ENCODE peak calls at places on chromosome 16, in five cellular contexts. S is right lobe of liver, J is breast epithelium, V is AG10803, W is IMR-90. Y is an unnamed sample.

GRCh38 chr16:25395528-25395927 is 137.9 kb upstream of the ZKSCAN2 start:
- DNase-seq in J (no peak), V (no peak), W (no peak), S (no peak), Y (no peak)

GRCh38 chr16:79717324-79717848 is 116.8 kb upstream of the MAF start:
- DNase-seq in J (no peak), W (no peak), V (no peak), S (no peak), Y (no peak)

GRCh38 chr16:73064227-73064995 is 16.5 kb upstream of the ZFHX3 start:
- DNase-seq in J (no peak), S (no peak), V (peak; percentile 71), W (peak; percentile 78), Y (no peak)

GRCh38 chr16:27240948-27241531 is 27.5 kb downstream of the NSMCE1 start:
- DNase-seq in V (peak; percentile 83), S (no peak), W (peak; percentile 80), J (no peak), Y (no peak)

GRCh38 chr16:22035094-22035675 is 27.3 kb downstream of the MOSMO start:
- DNase-seq in W (no peak), V (no peak), J (no peak), S (no peak), Y (peak; percentile 68)

GRCh38 chr16:8661703-8662102 is 12.7 kb upstream of the ABAT start:
- DNase-seq in V (no peak), W (no peak), S (no peak), J (no peak), Y (no peak)

GRCh38 chr16:8915722-8916321 is 33.7 kb downstream of the LITAFD start:
- DNase-seq in J (no peak), S (no peak), V (no peak), W (no peak), Y (no peak)

GRCh38 chr16:31471875-31472558 is at the start of gene TGFB1I1:
- DNase-seq in J (no peak), W (peak; percentile 80), V (peak; percentile 84), S (no peak), Y (no peak)

GRCh38 chr16:10951016-10951415 is 6.7 kb downstream of the CLEC16A start:
- DNase-seq in W (peak; percentile 59), S (no peak), J (no peak), V (peak; percentile 59), Y (no peak)

GRCh38 chr16:69927056-69927757 is 23.9 kb upstream of the CLEC18A start:
- DNase-seq in V (peak; percentile 77), J (no peak), S (no peak), W (peak; percentile 60), Y (no peak)

GRCh38 chr16:9091867-9092281 is 430 bp downstream of the HAPSTR1 start:
- DNase-seq in J (peak; percentile 55), W (no peak), V (peak; percentile 35), S (peak; percentile 74), Y (peak; percentile 55)

GRCh38 chr16:51440096-51440495 is 289.0 kb upstream of the SALL1 start:
- DNase-seq in W (no peak), S (no peak), J (no peak), V (peak; percentile 20), Y (no peak)

GRCh38 chr16:74480150-74481029 is 59.1 kb upstream of the CLEC18B start:
- DNase-seq in S (no peak), V (peak; percentile 60), J (peak; percentile 79), W (no peak), Y (no peak)

GRCh38 chr16:31453255-31454204 is 5.8 kb upstream of the ARMC5 start:
- DNase-seq in W (peak; percentile 36), S (no peak), V (peak; percentile 65), J (no peak), Y (no peak)

GRCh38 chr16:17392127-17392856 is 78.5 kb downstream of the XYLT1 start:
- DNase-seq in J (no peak), S (no peak), V (no peak), W (no peak), Y (no peak)

GRCh38 chr16:48001306-48001885 is 154.4 kb downstream of the ABCC12 start:
- DNase-seq in W (no peak), J (no peak), S (no peak), V (no peak), Y (no peak)

GRCh38 chr16:79089735-79090284 is 510.7 kb downstream of the MAF start:
- DNase-seq in S (no peak), V (no peak), W (no peak), J (no peak), Y (peak; percentile 34)

GRCh38 chr16:27373312-27373711 is 28.7 kb upstream of the IL21R start:
- DNase-seq in W (no peak), J (no peak), V (no peak), S (no peak), Y (no peak)

GRCh38 chr16:61871837-61872777 is 164.1 kb downstream of the CDH8 start:
- DNase-seq in J (no peak), S (no peak), W (no peak), V (no peak), Y (peak; percentile 7)

DNA sequence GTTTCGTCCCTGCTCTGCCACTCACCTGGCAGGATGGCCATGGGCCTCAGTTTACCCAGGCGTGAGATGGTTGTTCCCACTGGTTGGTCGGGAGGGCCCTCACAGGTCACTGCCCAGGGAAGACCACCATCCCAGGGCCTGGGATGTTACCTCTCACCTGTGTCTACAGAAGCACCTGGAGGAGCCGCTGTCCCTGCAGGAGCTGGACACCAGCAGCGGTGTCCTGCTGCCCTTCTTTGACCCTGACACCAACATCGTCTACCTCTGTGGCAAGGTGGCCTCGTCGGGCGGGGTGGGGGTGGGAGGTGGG is 4.1 kb downstream of the CORO1A start:
- DNase-seq in S (no peak), J (no peak), V (no peak), W (no peak), Y (no peak)
- TF ChIP-seq CTCF in S (no peak), J (no peak), V (no peak), W (no peak), Y (no peak)

GRCh38 chr16:60230666-60231065 is 1496.5 kb upstream of the GOT2 start:
- DNase-seq in V (peak; percentile 1), S (no peak), J (no peak), W (no peak), Y (no peak)
- H3K4me3 ChIP-seq in V (no peak overlapping the region), S (no peak overlapping the region), J (no peak overlapping the region), W (no peak overlapping the region), Y (no peak overlapping the region)

GRCh38 chr16:87949071-87949744 is 2.0 kb upstream of the BANP start:
- DNase-seq in V (no peak), S (peak; percentile 95), J (no peak), W (no peak), Y (no peak)
- TF ChIP-seq CTCF in V (no peak), S (no peak), J (no peak), W (no peak), Y (no peak)

GRCh38 chr16:82037666-82038065 is 2.6 kb downstream of the HSD17B2 start:
- DNase-seq in S (no peak), J (no peak), V (no peak), W (peak; percentile 53), Y (no peak)
- H3K4me3 ChIP-seq in S (no peak overlapping the region), J (no peak overlapping the region), V (no peak overlapping the region), W (no peak overlapping the region), Y (no peak overlapping the region)

GRCh38 chr16:86073763-86074493 is 175.0 kb downstream of the IRF8 start:
- DNase-seq in W (no peak), S (no peak), V (no peak), J (peak; percentile 43), Y (no peak)

GRCh38 chr16:86071611-86072240 is 172.8 kb downstream of the IRF8 start:
- DNase-seq in S (no peak), W (no peak), J (no peak), V (no peak), Y (no peak)

GRCh38 chr16:86072328-86073102 is 173.6 kb downstream of the IRF8 start:
- DNase-seq in J (no peak), V (peak; percentile 69), S (peak; percentile 57), W (peak; percentile 86), Y (peak; percentile 66)

GRCh38 chr16:86074651-86075487 is 175.9 kb downstream of the IRF8 start:
- DNase-seq in J (peak; percentile 43), V (no peak), W (peak; percentile 61), S (peak; percentile 37), Y (no peak)

DNA sequence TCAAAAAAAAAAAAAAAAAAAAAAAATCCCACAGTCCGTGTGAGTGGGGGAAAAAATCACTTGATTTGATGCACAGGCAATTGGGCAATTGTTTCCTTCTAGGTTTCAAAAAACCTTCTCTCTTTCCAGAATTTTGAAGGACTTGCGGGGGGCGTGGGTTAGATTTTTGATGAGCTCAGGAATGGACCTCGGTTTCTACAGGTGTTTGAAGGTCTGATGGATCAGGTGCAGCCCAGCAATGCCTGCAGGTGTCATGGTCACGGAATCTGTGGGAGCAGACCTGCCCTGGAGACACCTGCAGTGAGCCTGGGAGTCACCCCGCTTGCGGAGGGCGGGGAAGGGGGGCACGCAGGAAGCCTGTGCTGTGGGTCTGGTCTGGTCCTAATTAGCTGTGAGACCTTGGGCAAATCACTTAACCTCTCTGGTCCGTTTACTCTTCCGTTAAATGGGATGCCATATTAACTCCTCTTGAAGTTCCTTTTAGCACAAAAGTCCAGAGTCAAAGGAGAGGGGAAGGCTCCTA is 174.2 kb downstream of the IRF8 start:
- DNase-seq in J (no peak), V (no peak), W (no peak), S (peak; percentile 41), Y (no peak)
- TF ChIP-seq CTCF in J (no peak), V (no peak), W (no peak), S (no peak), Y (no peak)

GRCh38 chr16:67198238-67198734 is 645 bp upstream of the ELMO3 start:
- DNase-seq in S (no peak), J (no peak), W (peak; percentile 29), V (peak; percentile 42), Y (no peak)
- H3K4me3 ChIP-seq in S (no peak overlapping the region), J (no peak overlapping the region), W (no peak overlapping the region), V (no peak overlapping the region), Y (no peak overlapping the region)

GRCh38 chr16:55703003-55704001 is 47.5 kb downstream of the SLC6A2 start:
- DNase-seq in S (no peak), W (peak; percentile 68), V (peak; percentile 76), J (no peak), Y (peak; percentile 53)
- TF ChIP-seq CTCF in S (peak; percentile 58), W (peak; percentile 67), V (peak; percentile 79), J (peak; percentile 55), Y (peak; percentile 21)

Y was measured in GM12865.